ENCODE peak calls at places on chromosomes 1 and 21, in four cellular contexts. One of them, this sample, is unnamed.

GRCh38 chr1:43540653-43541071 is 10.0 kb downstream of the PTPRF start:
- DNase-seq in HFF-Myc: no peak
- DNase-seq in stomach: no peak
- DNase-seq in nucleus accumbens: peak
- DNase-seq in this sample: peak

GRCh38 chr1:178716111-178716510 is 8.9 kb upstream of the RALGPS2 start:
- DNase-seq in HFF-Myc: no peak
- DNase-seq in stomach: no peak
- DNase-seq in nucleus accumbens: no peak
- DNase-seq in this sample: no peak

GRCh38 chr21:32351428-32351827 is 41.4 kb downstream of the URB1 start:
- DNase-seq in HFF-Myc: no peak
- DNase-seq in stomach: no peak
- DNase-seq in nucleus accumbens: no peak
- DNase-seq in this sample: no peak

GRCh38 chr1:215273838-215274516 is 191.4 kb downstream of the KCNK2 start:
- DNase-seq in HFF-Myc: peak
- DNase-seq in stomach: no peak
- DNase-seq in nucleus accumbens: no peak
- DNase-seq in this sample: peak

GRCh38 chr1:100959502-100960060 is 63.7 kb downstream of the SLC30A7 start:
- DNase-seq in HFF-Myc: no peak
- DNase-seq in stomach: no peak
- DNase-seq in nucleus accumbens: no peak
- DNase-seq in this sample: no peak

GRCh38 chr1:36824390-36824861 is 209.9 kb downstream of the GRIK3 start:
- DNase-seq in HFF-Myc: no peak
- DNase-seq in stomach: no peak
- DNase-seq in nucleus accumbens: no peak
- DNase-seq in this sample: no peak

GRCh38 chr1:205013683-205014367 is 29.2 kb upstream of the CNTN2 start:
- DNase-seq in HFF-Myc: peak
- DNase-seq in stomach: peak
- DNase-seq in nucleus accumbens: peak
- DNase-seq in this sample: no peak

GRCh38 chr1:245829194-245829593 is 674.4 kb downstream of the KIF26B start:
- DNase-seq in HFF-Myc: no peak
- DNase-seq in stomach: no peak
- DNase-seq in nucleus accumbens: no peak
- DNase-seq in this sample: no peak

GRCh38 chr1:208524920-208525319 is 280.7 kb upstream of the PLXNA2 start:
- DNase-seq in HFF-Myc: no peak
- DNase-seq in stomach: no peak
- DNase-seq in nucleus accumbens: no peak
- DNase-seq in this sample: no peak

GRCh38 chr1:233373226-233373625 is 45.7 kb downstream of the MAP3K21 start:
- DNase-seq in HFF-Myc: no peak
- DNase-seq in stomach: no peak
- DNase-seq in nucleus accumbens: no peak
- DNase-seq in this sample: no peak

This sample was measured in pulmonary artery endothelial cell.